ENCODE peak calls at places on chromosomes 12 and 14, in five cellular contexts. M, C, T, H and E are unnamed samples.

GRCh38 chr12:14322403-14322802 is 43.1 kb upstream of the ATF7IP start:
- DNase-seq in M (no peak), C (no peak), T (no peak), H (no peak), E (no peak)

GRCh38 chr14:101125719-101126375 is 222.3 kb upstream of the RTL1 start:
- DNase-seq in M (no peak), C (peak; percentile 2), T (no peak), H (no peak), E (no peak)

GRCh38 chr12:90390947-90391346 is 564.0 kb downstream of the CCER1 start:
- DNase-seq in M (no peak), C (no peak), T (no peak), H (peak; percentile 35), E (no peak)

GRCh38 chr12:10362325-10362724 is 27.5 kb downstream of the KLRK1 start:
- DNase-seq in M (no peak), C (no peak), T (no peak), H (no peak), E (no peak)

GRCh38 chr12:96249196-96250118 is 55.3 kb downstream of the ELK3 start:
- DNase-seq in M (no peak), C (no peak), T (no peak), H (no peak), E (no peak)

GRCh38 chr14:104677506-104678332 is 11.7 kb upstream of the INF2 start:
- DNase-seq in M (peak; percentile 61), C (peak; percentile 65), T (peak; percentile 55), H (peak; percentile 92), E (no peak)

GRCh38 chr12:104578453-104578852 is 121.7 kb downstream of the CHST11 start:
- DNase-seq in M (no peak), C (no peak), T (no peak), H (no peak), E (no peak)

GRCh38 chr12:55703288-55703687 is 4.4 kb downstream of the ITGA7 start:
- DNase-seq in M (no peak), C (no peak), T (no peak), H (no peak), E (peak; percentile 23)

GRCh38 chr12:113145720-113146551 is 3.6 kb upstream of the CFAP73 start:
- DNase-seq in M (no peak), C (no peak), T (no peak), H (no peak), E (no peak)

GRCh38 chr12:27260746-27261145 is 16.7 kb downstream of the STK38L start:
- DNase-seq in M (no peak), C (no peak), T (no peak), H (peak; percentile 30), E (peak; percentile 42)

GRCh38 chr12:82651489-82651888 is 35.2 kb upstream of the TMTC2 start:
- DNase-seq in M (no peak), C (no peak), T (no peak), H (no peak), E (no peak)

GRCh38 chr14:21494902-21495762 is 16.0 kb downstream of the METTL3 start:
- DNase-seq in M (no peak), C (no peak), T (no peak), H (no peak), E (no peak)

GRCh38 chr14:58864751-58865519 is 227.2 kb downstream of the DACT1 start:
- DNase-seq in M (no peak), C (no peak), T (no peak), H (no peak), E (no peak)

GRCh38 chr12:105235747-105236476 is at the start of gene APPL2:
- DNase-seq in M (peak; percentile 89), C (peak; percentile 84), T (peak; percentile 94), H (peak; percentile 87), E (no peak)

GRCh38 chr12:85711735-85712390 is 124.3 kb downstream of the RASSF9 start:
- DNase-seq in M (no peak), C (no peak), T (no peak), H (no peak), E (no peak)

GRCh38 chr12:26030371-26030770 is 71.9 kb downstream of the RASSF8 start:
- DNase-seq in M (no peak), C (no peak), T (no peak), H (no peak), E (no peak)

GRCh38 chr14:61212546-61212945 is 68.6 kb downstream of the TMEM30B start:
- DNase-seq in M (no peak), C (no peak), T (no peak), H (no peak), E (no peak)

GRCh38 chr12:70627677-70628076 is 9.6 kb downstream of the PTPRB start:
- DNase-seq in M (no peak), C (no peak), T (no peak), H (no peak), E (no peak)

GRCh38 chr12:14955876-14956811 is 5.3 kb downstream of the ARHGDIB start:
- DNase-seq in M (no peak), C (peak; percentile 41), T (no peak), H (no peak), E (no peak)

DNA sequence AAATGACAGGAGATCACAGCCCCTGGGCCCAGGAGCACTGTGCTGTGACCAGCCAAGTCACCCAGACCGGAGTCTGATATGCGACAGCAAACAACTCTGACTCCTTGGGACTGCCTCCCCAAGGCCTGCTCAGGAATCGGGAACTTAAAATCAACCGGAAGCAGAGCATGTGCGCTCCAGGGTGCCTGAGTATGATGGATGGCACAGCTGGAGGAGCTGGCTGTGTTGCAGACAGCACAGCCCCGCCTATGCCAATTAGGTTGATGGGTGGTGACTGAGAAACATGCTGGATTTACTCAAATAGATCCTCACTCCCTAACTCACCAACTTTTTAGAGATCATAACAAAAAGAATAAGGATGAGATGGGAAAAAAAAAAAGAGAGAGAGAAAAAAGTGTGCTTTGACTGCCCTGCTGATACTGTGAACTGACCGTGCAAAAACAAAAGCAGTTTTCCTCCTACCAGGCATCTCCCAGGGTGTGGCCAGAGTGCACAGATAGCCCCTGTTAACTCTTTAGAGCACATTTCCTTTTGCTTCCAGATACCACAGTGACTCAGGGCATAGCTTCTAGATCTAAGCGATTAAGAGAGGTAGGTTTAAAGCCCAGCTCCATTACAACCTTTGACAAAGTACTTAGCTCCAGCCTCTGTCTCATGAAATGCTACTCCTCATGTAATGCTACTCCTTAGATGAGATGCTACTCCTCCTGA is 27.4 kb upstream of the STON2 start:
- DNase-seq in M (no peak), C (no peak), T (peak; percentile 8), H (no peak), E (no peak)
- H3K4me3 ChIP-seq in M (no peak overlapping the region), C (no peak overlapping the region), T (no peak overlapping the region), H (no peak overlapping the region), E (no peak overlapping the region)

DNA sequence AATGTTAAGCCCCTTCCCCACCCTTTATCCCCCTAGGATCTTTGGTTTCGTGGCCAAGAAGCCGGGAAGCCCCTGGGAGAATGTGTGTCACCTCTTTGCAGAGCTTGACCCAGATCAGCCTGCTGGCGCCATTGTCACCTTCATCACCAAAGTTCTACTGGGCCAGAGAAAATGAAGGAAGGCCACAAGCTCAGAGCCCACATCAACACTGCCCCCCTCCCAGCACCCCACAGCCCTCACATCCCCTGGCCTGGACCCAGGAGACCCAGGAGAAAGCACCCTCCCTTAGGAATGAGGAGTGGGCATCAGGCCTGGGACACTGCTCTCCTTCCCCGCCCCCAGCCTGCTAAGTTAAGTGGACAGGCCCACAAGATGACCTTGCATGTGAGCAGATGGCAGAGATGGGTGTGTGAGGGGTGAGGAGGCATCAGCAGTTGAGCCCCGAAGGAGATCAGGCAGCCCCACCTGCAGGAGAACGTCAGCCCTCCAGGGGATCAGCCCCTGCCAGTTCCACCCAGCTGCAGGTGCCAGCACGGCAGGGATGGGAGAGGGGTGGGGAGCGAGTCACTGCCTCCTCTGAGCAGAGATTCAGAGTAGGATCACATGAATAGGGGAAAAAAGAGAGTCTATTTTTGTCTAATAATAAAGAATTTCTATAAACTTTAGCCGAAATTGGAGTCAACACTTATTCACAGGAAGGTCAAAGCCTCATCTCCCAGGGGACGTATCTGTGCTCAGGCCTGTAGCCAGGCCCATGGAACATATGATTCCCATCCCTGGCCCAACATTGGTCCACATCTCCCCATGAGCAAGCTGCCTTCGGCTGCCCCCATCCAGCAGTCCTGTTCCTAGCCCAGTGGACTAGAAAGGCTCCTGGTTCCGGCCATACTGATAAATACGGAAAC is 14.1 kb downstream of the TNS2 start:
- DNase-seq in M (no peak), C (no peak), T (no peak), H (no peak), E (no peak)
- TF ChIP-seq CTCF in M (no peak), C (no peak), T (no peak), H (no peak), E (no peak)

DNA sequence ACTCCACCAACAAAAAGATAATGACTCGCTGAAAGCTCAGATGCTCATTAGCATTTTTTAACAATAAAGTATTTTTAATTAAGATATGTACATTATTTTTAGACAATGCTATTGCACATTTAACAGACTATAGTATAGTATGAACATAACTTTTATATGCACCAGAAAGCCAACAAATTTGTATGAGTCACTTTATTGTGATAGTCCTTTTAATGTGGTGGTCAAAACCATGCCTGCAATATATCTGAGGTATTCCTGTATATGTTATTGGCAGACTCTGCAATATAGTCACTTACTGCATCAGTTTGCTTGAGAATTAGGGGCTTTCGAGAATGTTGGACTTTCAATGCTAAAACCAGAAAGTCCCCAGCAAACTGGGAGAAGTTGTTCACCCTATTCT is 51.7 kb upstream of the CCDC196 start:
- DNase-seq in M (no peak), C (no peak), T (no peak), H (no peak), E (no peak)
- H3K4me3 ChIP-seq in M (no peak overlapping the region), C (no peak overlapping the region), T (no peak overlapping the region), H (no peak overlapping the region), E (no peak overlapping the region)

DNA sequence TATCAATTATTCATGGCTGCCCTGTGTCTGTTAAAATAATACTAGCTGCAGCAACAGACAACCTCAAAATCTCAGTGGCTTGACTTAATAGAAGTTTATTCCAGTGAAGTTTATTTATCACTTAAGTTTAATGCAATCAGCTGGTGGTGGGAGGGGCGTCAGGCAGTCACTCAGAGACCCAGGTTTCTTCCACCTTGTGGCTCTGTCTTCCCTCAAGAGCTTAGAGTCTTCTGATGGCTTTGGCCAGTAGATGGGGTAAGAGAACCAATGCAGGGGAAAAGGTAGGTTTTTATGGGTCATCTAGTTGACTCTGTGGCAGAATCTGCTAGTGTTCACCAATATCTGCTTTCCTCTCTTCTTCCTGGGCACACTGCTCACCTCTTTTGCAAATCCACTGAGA is 668.9 kb downstream of the AACS start:
- DNase-seq in M (no peak), C (no peak), T (no peak), H (no peak), E (no peak)
- TF ChIP-seq CTCF in M (no peak), C (no peak), T (no peak), H (no peak), E (no peak)

GRCh38 chr14:95697764-95698163 is 11.5 kb downstream of the TCL1B start:
- DNase-seq in M (no peak), C (no peak), T (no peak), H (no peak), E (no peak)
- H3K4me3 ChIP-seq in M (no peak overlapping the region), C (no peak overlapping the region), T (no peak overlapping the region), H (no peak overlapping the region), E (no peak overlapping the region)